ENCODE peak calls at places on chromosomes 1 and 21, in six cellular contexts. One of them, this sample, is unnamed.

GRCh38 chr1:184056921-184057496 is 5.5 kb downstream of the TSEN15 start:
- DNase-seq in H1: no peak
- DNase-seq in IMR-90: peak
- DNase-seq in fibroblast of lung: peak
- DNase-seq in A549: peak
- DNase-seq in K562: no peak
- DNase-seq in this sample: no peak

GRCh38 chr1:117598489-117598888 is 7.4 kb upstream of the TENT5C start:
- DNase-seq in H1: no peak
- DNase-seq in IMR-90: no peak
- DNase-seq in fibroblast of lung: no peak
- DNase-seq in A549: no peak
- DNase-seq in K562: no peak
- DNase-seq in this sample: no peak

GRCh38 chr1:110645962-110646735 is 28.6 kb downstream of the KCNA3 start:
- DNase-seq in H1: no peak
- DNase-seq in IMR-90: peak
- DNase-seq in fibroblast of lung: peak
- DNase-seq in A549: no peak
- DNase-seq in K562: no peak
- DNase-seq in this sample: no peak

GRCh38 chr21:14864211-14865021 is 200.4 kb downstream of the NRIP1 start:
- DNase-seq in H1: peak
- DNase-seq in IMR-90: peak
- DNase-seq in fibroblast of lung: peak
- DNase-seq in A549: peak
- DNase-seq in K562: peak
- DNase-seq in this sample: no peak

GRCh38 chr1:235018161-235018560 is 110.5 kb downstream of the TOMM20 start:
- DNase-seq in H1: no peak
- DNase-seq in IMR-90: peak
- DNase-seq in fibroblast of lung: peak
- DNase-seq in A549: peak
- DNase-seq in K562: no peak
- DNase-seq in this sample: peak

GRCh38 chr1:62433861-62434611 is 2.8 kb upstream of the USP1 start:
- DNase-seq in H1: no peak
- DNase-seq in IMR-90: no peak
- DNase-seq in fibroblast of lung: no peak
- DNase-seq in A549: no peak
- DNase-seq in K562: no peak
- DNase-seq in this sample: no peak

GRCh38 chr1:218480137-218480536 is 135.0 kb downstream of the TGFB2 start:
- DNase-seq in H1: no peak
- DNase-seq in IMR-90: peak
- DNase-seq in fibroblast of lung: peak
- DNase-seq in A549: peak
- DNase-seq in K562: no peak
- DNase-seq in this sample: no peak

GRCh38 chr1:60425528-60425927 is 352.0 kb upstream of the C1orf87 start:
- DNase-seq in H1: no peak
- DNase-seq in IMR-90: no peak
- DNase-seq in fibroblast of lung: peak
- DNase-seq in A549: no peak
- DNase-seq in K562: no peak
- DNase-seq in this sample: peak

GRCh38 chr1:145711213-145711651 is 4.1 kb upstream of the PDZK1 start:
- DNase-seq in H1: no peak
- DNase-seq in IMR-90: no peak
- DNase-seq in fibroblast of lung: no peak
- DNase-seq in A549: peak
- DNase-seq in K562: no peak
- DNase-seq in this sample: no peak

GRCh38 chr1:19756480-19756879 is 43.2 kb downstream of the TMCO4 start:
- DNase-seq in H1: no peak
- DNase-seq in IMR-90: no peak
- DNase-seq in fibroblast of lung: no peak
- DNase-seq in A549: no peak
- DNase-seq in K562: no peak
- DNase-seq in this sample: no peak

GRCh38 chr1:25875856-25876692 is 566 bp upstream of the PAQR7 start:
- DNase-seq in H1: no peak
- DNase-seq in IMR-90: no peak
- DNase-seq in fibroblast of lung: no peak
- DNase-seq in A549: no peak
- DNase-seq in K562: peak
- DNase-seq in this sample: no peak

GRCh38 chr1:4169991-4170390 is 269.9 kb upstream of the C1orf174 start:
- DNase-seq in H1: no peak
- DNase-seq in IMR-90: no peak
- DNase-seq in fibroblast of lung: no peak
- DNase-seq in A549: no peak
- DNase-seq in K562: no peak
- DNase-seq in this sample: no peak

GRCh38 chr21:31895069-31895851 is 22.4 kb downstream of the HUNK start:
- DNase-seq in H1: no peak
- DNase-seq in IMR-90: peak
- DNase-seq in fibroblast of lung: peak
- DNase-seq in A549: no peak
- DNase-seq in K562: no peak
- DNase-seq in this sample: no peak

GRCh38 chr1:66402194-66402593 is 131.8 kb upstream of the SGIP1 start:
- DNase-seq in H1: no peak
- DNase-seq in IMR-90: no peak
- DNase-seq in fibroblast of lung: no peak
- DNase-seq in A549: no peak
- DNase-seq in K562: no peak
- DNase-seq in this sample: no peak

GRCh38 chr21:38321568-38321967 is 64.8 kb downstream of the KCNJ15 start:
- DNase-seq in H1: no peak
- DNase-seq in IMR-90: no peak
- DNase-seq in fibroblast of lung: no peak
- DNase-seq in A549: no peak
- DNase-seq in K562: no peak
- DNase-seq in this sample: no peak

GRCh38 chr1:230307213-230307612 is 118.9 kb downstream of the PGBD5 start:
- DNase-seq in H1: no peak
- DNase-seq in IMR-90: no peak
- DNase-seq in fibroblast of lung: peak
- DNase-seq in A549: no peak
- DNase-seq in K562: no peak
- DNase-seq in this sample: no peak

GRCh38 chr1:186059311-186059710 is 315.7 kb downstream of the TPR start:
- DNase-seq in H1: no peak
- DNase-seq in IMR-90: peak
- DNase-seq in fibroblast of lung: peak
- DNase-seq in A549: no peak
- DNase-seq in K562: no peak
- DNase-seq in this sample: no peak

GRCh38 chr21:46160563-46161179 is 5.3 kb upstream of the FTCD start:
- DNase-seq in H1: no peak
- DNase-seq in IMR-90: no peak
- DNase-seq in fibroblast of lung: no peak
- DNase-seq in A549: peak
- DNase-seq in K562: no peak
- DNase-seq in this sample: no peak

GRCh38 chr1:44267438-44267837 is 54.2 kb downstream of the DMAP1 start:
- DNase-seq in H1: no peak
- DNase-seq in IMR-90: no peak
- DNase-seq in fibroblast of lung: no peak
- DNase-seq in A549: no peak
- DNase-seq in K562: no peak
- DNase-seq in this sample: no peak

GRCh38 chr1:155044812-155045690 is 6.1 kb upstream of the ADAM15 start:
- DNase-seq in H1: peak
- DNase-seq in IMR-90: peak
- DNase-seq in fibroblast of lung: peak
- DNase-seq in A549: peak
- DNase-seq in K562: peak
- DNase-seq in this sample: no peak

GRCh38 chr21:18986197-18986596 is 582.6 kb upstream of the TMPRSS15 start:
- DNase-seq in H1: no peak
- DNase-seq in IMR-90: no peak
- DNase-seq in fibroblast of lung: no peak
- DNase-seq in A549: no peak
- DNase-seq in K562: no peak
- DNase-seq in this sample: no peak

GRCh38 chr1:175376194-175376593 is 183.6 kb upstream of the KIAA0040 start:
- DNase-seq in H1: no peak
- DNase-seq in IMR-90: no peak
- DNase-seq in fibroblast of lung: no peak
- DNase-seq in A549: peak
- DNase-seq in K562: no peak
- DNase-seq in this sample: peak

GRCh38 chr1:113041569-113042335 is 31.2 kb upstream of the LRIG2 start:
- DNase-seq in H1: peak
- DNase-seq in IMR-90: no peak
- DNase-seq in fibroblast of lung: no peak
- DNase-seq in A549: no peak
- DNase-seq in K562: no peak
- DNase-seq in this sample: no peak

GRCh38 chr1:14946567-14947285 is 206.8 kb upstream of the TMEM51 start:
- DNase-seq in H1: no peak
- DNase-seq in IMR-90: peak
- DNase-seq in fibroblast of lung: peak
- DNase-seq in A549: no peak
- DNase-seq in K562: no peak
- DNase-seq in this sample: no peak

GRCh38 chr1:86998727-86999126 is 84.3 kb downstream of the HS2ST1 start:
- DNase-seq in H1: no peak
- DNase-seq in IMR-90: no peak
- DNase-seq in fibroblast of lung: peak
- DNase-seq in A549: no peak
- DNase-seq in K562: no peak
- DNase-seq in this sample: no peak

GRCh38 chr1:32765561-32766327 is 51.4 kb downstream of the YARS1 start:
- DNase-seq in H1: peak
- DNase-seq in IMR-90: no peak
- DNase-seq in fibroblast of lung: no peak
- DNase-seq in A549: no peak
- DNase-seq in K562: no peak
- DNase-seq in this sample: no peak

GRCh38 chr1:119285482-119285881 is 83.1 kb upstream of the HAO2 start:
- DNase-seq in H1: no peak
- DNase-seq in IMR-90: peak
- DNase-seq in fibroblast of lung: peak
- DNase-seq in A549: peak
- DNase-seq in K562: no peak
- DNase-seq in this sample: no peak

GRCh38 chr1:221778535-221779142 is 36.8 kb upstream of the DUSP10 start:
- DNase-seq in H1: no peak
- DNase-seq in IMR-90: no peak
- DNase-seq in fibroblast of lung: no peak
- DNase-seq in A549: no peak
- DNase-seq in K562: no peak
- DNase-seq in this sample: no peak
- H3K4me2 ChIP-seq in H1: no peak
- H3K4me2 ChIP-seq in IMR-90: no peak
- H3K4me2 ChIP-seq in fibroblast of lung: no peak
- H3K4me2 ChIP-seq in A549: no peak
- H3K4me2 ChIP-seq in K562: no peak
- H3K4me2 ChIP-seq in this sample: no peak

GRCh38 chr1:42456010-42456753 is at the start of the genes PPCS and ZMYND12:
- DNase-seq in H1: peak
- DNase-seq in IMR-90: peak
- DNase-seq in fibroblast of lung: peak
- DNase-seq in A549: peak
- DNase-seq in K562: peak
- DNase-seq in this sample: peak
- TF ChIP-seq CTCF in H1: no peak
- TF ChIP-seq CTCF in IMR-90: no peak
- TF ChIP-seq CTCF in fibroblast of lung: no peak
- TF ChIP-seq CTCF in A549: no peak
- TF ChIP-seq CTCF in K562: no peak
- TF ChIP-seq CTCF in this sample: no peak

GRCh38 chr1:233019921-233020320 is 69.5 kb downstream of the NTPCR start:
- DNase-seq in H1: no peak
- DNase-seq in IMR-90: peak
- DNase-seq in fibroblast of lung: peak
- DNase-seq in A549: no peak
- DNase-seq in K562: no peak
- DNase-seq in this sample: no peak

GRCh38 chr1:233019083-233019482 is 68.7 kb downstream of the NTPCR start:
- DNase-seq in H1: no peak
- DNase-seq in IMR-90: no peak
- DNase-seq in fibroblast of lung: no peak
- DNase-seq in A549: no peak
- DNase-seq in K562: no peak
- DNase-seq in this sample: no peak

GRCh38 chr1:233022246-233022645 is 71.8 kb downstream of the NTPCR start:
- DNase-seq in H1: no peak
- DNase-seq in IMR-90: no peak
- DNase-seq in fibroblast of lung: no peak
- DNase-seq in A549: no peak
- DNase-seq in K562: no peak
- DNase-seq in this sample: no peak

GRCh38 chr1:233016798-233017197 is 66.4 kb downstream of the NTPCR start:
- DNase-seq in H1: no peak
- DNase-seq in IMR-90: peak
- DNase-seq in fibroblast of lung: no peak
- DNase-seq in A549: no peak
- DNase-seq in K562: no peak
- DNase-seq in this sample: no peak

GRCh38 chr1:233020441-233020840 is 70.0 kb downstream of the NTPCR start:
- DNase-seq in H1: no peak
- DNase-seq in IMR-90: peak
- DNase-seq in fibroblast of lung: peak
- DNase-seq in A549: no peak
- DNase-seq in K562: no peak
- DNase-seq in this sample: no peak
- H3K4me2 ChIP-seq in H1: no peak
- H3K4me2 ChIP-seq in IMR-90: no peak
- H3K4me2 ChIP-seq in fibroblast of lung: peak
- H3K4me2 ChIP-seq in A549: no peak
- H3K4me2 ChIP-seq in K562: no peak
- H3K4me2 ChIP-seq in this sample: no peak

DNA sequence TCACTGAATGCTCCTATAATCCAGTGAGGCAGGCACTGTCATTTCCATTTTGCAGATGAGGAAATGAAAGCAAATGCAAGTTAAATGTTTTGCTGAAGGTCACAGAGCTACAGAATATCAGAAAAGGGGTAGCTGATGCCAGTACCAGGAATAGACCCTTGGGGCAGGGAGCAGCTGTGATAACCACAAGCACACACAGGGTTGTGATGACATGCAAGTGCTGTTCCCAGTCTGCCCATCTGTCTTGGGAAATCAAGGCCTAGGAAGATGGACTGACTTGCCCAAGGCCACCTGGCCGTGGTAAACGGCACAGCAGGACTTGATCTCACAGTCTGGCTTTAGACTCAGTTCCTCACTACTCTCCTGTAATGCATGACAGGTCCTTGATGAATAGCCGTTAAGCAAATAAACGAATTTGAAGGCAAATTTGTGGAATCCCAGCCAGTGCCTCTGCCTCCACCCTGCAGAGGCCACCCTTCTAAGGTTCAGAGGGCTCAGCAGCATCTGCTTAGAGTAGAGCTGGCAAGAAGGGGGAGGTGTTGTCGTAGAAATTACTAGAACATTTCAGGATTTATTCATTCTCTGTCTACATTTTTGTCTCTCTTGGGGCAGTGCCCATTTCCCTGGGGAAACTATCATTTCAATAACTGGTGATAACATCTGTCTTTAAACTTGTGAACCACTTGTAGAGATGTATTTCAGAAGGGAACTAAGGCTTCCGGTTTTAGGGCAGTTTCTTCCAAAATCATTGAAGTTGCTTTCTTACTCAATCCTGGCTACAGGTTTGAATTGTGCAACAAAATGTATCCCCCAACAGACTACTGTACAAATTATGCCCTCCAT is 53.2 kb upstream of the MRPS6 start:
- DNase-seq in H1: no peak
- DNase-seq in IMR-90: no peak
- DNase-seq in fibroblast of lung: peak
- DNase-seq in A549: peak
- DNase-seq in K562: no peak
- DNase-seq in this sample: no peak
- TF ChIP-seq CTCF in H1: no peak
- TF ChIP-seq CTCF in IMR-90: no peak
- TF ChIP-seq CTCF in fibroblast of lung: no peak
- TF ChIP-seq CTCF in A549: no peak
- TF ChIP-seq CTCF in K562: no peak
- TF ChIP-seq CTCF in this sample: no peak